ENCODE peak calls at places on chromosomes 6 and 20, in ten cellular contexts. O, U, Y, L, N, Z, I, F, G and C are unnamed samples.

GRCh38 chr20:36217226-36217625 is 19.1 kb upstream of the AAR2 start:
- DNase-seq in O (no peak), U (no peak), Y (no peak), L (no peak), N (no peak), Z (no peak), I (no peak), F (no peak), G (no peak), C (peak)

GRCh38 chr20:52200870-52201269 is 9.3 kb upstream of the ZFP64 start:
- DNase-seq in O (no peak), U (no peak), Y (no peak), L (no peak), N (no peak), Z (no peak), I (no peak), F (no peak), G (no peak), C (no peak)

GRCh38 chr20:41141153-41141815 is 3.9 kb downstream of the PLCG1 start:
- DNase-seq in O (no peak), U (no peak), Y (no peak), L (peak), N (no peak), Z (no peak), I (peak), F (no peak), G (no peak), C (peak)

GRCh38 chr6:15283986-15284361 is 38.1 kb downstream of the JARID2 start:
- DNase-seq in O (no peak), U (no peak), Y (no peak), L (no peak), N (no peak), Z (no peak), I (peak), F (no peak), G (no peak), C (no peak)

GRCh38 chr6:159095561-159096095 is 50.8 kb upstream of the TAGAP start:
- DNase-seq in O (no peak), U (no peak), Y (no peak), L (no peak), N (no peak), Z (no peak), I (no peak), F (no peak), G (no peak), C (no peak)

GRCh38 chr6:35754452-35755321 is 17.9 kb downstream of the ARMC12 start:
- DNase-seq in O (no peak), U (peak), Y (no peak), L (no peak), N (no peak), Z (no peak), I (peak), F (no peak), G (no peak), C (no peak)

GRCh38 chr6:9020001-9020400 is 584.7 kb upstream of the SLC35B3 start:
- DNase-seq in O (no peak), U (no peak), Y (no peak), L (no peak), N (no peak), Z (no peak), I (no peak), F (no peak), G (no peak), C (no peak)

GRCh38 chr20:64139200-64140081 is 24.8 kb upstream of the MYT1 start:
- DNase-seq in O (no peak), U (no peak), Y (no peak), L (peak), N (no peak), Z (no peak), I (no peak), F (no peak), G (peak), C (peak)

GRCh38 chr6:6331393-6331792 is 10.9 kb upstream of the F13A1 start:
- DNase-seq in O (no peak), U (no peak), Y (no peak), L (no peak), N (peak), Z (no peak), I (no peak), F (no peak), G (no peak), C (no peak)

GRCh38 chr6:119160911-119161310 is 82.4 kb upstream of the FAM184A start:
- DNase-seq in O (no peak), U (no peak), Y (no peak), L (no peak), N (no peak), Z (no peak), I (no peak), F (no peak), G (no peak), C (no peak)

GRCh38 chr6:14786455-14786854 is 459.4 kb upstream of the JARID2 start:
- DNase-seq in O (no peak), U (no peak), Y (no peak), L (no peak), N (no peak), Z (no peak), I (no peak), F (no peak), G (no peak), C (no peak)

GRCh38 chr6:31791324-31792089 is 4.0 kb downstream of the VARS1 start:
- DNase-seq in O (no peak), U (peak), Y (no peak), L (no peak), N (peak), Z (peak), I (peak), F (peak), G (peak), C (no peak)

GRCh38 chr20:7908905-7909304 is 31.4 kb downstream of the HAO1 start:
- DNase-seq in O (no peak), U (no peak), Y (no peak), L (no peak), N (no peak), Z (no peak), I (no peak), F (no peak), G (no peak), C (no peak)

GRCh38 chr6:142500265-142500786 is 198.5 kb downstream of the ADGRG6 start:
- DNase-seq in O (no peak), U (no peak), Y (no peak), L (no peak), N (no peak), Z (no peak), I (no peak), F (no peak), G (no peak), C (no peak)

GRCh38 chr6:127481628-127482027 is 22.4 kb upstream of the KIAA0408 start:
- DNase-seq in O (no peak), U (no peak), Y (no peak), L (no peak), N (no peak), Z (no peak), I (peak), F (no peak), G (no peak), C (no peak)

GRCh38 chr6:94050515-94050914 is 631.2 kb upstream of the EPHA7 start:
- DNase-seq in O (no peak), U (no peak), Y (no peak), L (no peak), N (no peak), Z (no peak), I (no peak), F (no peak), G (no peak), C (no peak)

GRCh38 chr6:115838763-115839401 is 221.8 kb downstream of the FRK start:
- DNase-seq in O (no peak), U (peak), Y (no peak), L (no peak), N (peak), Z (no peak), I (peak), F (peak), G (peak), C (no peak)

GRCh38 chr6:143059616-143060353 is 904 bp upstream of the AIG1 start:
- DNase-seq in O (no peak), U (no peak), Y (no peak), L (no peak), N (peak), Z (peak), I (peak), F (no peak), G (no peak), C (peak)

GRCh38 chr6:2353412-2354137 is 108.2 kb upstream of the GMDS start:
- DNase-seq in O (no peak), U (peak), Y (peak), L (peak), N (peak), Z (peak), I (peak), F (peak), G (peak), C (no peak)

GRCh38 chr6:141026504-141026903 is 1106.2 kb upstream of the GJE1 start:
- DNase-seq in O (no peak), U (no peak), Y (no peak), L (no peak), N (no peak), Z (no peak), I (no peak), F (no peak), G (no peak), C (no peak)

GRCh38 chr6:170296423-170296745 is 5.5 kb upstream of the DLL1 start:
- DNase-seq in O (peak), U (no peak), Y (no peak), L (no peak), N (no peak), Z (no peak), I (no peak), F (no peak), G (no peak), C (no peak)

GRCh38 chr6:71544028-71544427 is 255.4 kb downstream of the OGFRL1 start:
- DNase-seq in O (no peak), U (no peak), Y (no peak), L (no peak), N (no peak), Z (no peak), I (peak), F (no peak), G (no peak), C (no peak)

GRCh38 chr6:84539122-84539856 is 225.1 kb downstream of the TBX18 start:
- DNase-seq in O (no peak), U (no peak), Y (no peak), L (no peak), N (no peak), Z (no peak), I (no peak), F (no peak), G (no peak), C (no peak)

GRCh38 chr6:137497722-137498463 is 3.7 kb upstream of the OLIG3 start:
- DNase-seq in O (no peak), U (no peak), Y (no peak), L (no peak), N (peak), Z (peak), I (no peak), F (no peak), G (peak), C (no peak)

GRCh38 chr6:21220271-21220987 is 373.1 kb upstream of the SOX4 start:
- DNase-seq in O (no peak), U (no peak), Y (no peak), L (no peak), N (no peak), Z (no peak), I (no peak), F (no peak), G (no peak), C (no peak)

GRCh38 chr6:89471287-89471867 is 38.4 kb downstream of the ANKRD6 start:
- DNase-seq in O (no peak), U (no peak), Y (no peak), L (no peak), N (no peak), Z (no peak), I (no peak), F (no peak), G (no peak), C (no peak)

GRCh38 chr20:1803216-1804128 is 91.7 kb upstream of the SIRPA start:
- DNase-seq in O (peak), U (peak), Y (peak), L (peak), N (peak), Z (peak), I (peak), F (no peak), G (peak), C (no peak)

GRCh38 chr6:169960891-169961611 is 209.6 kb downstream of the ERMARD start:
- DNase-seq in O (no peak), U (no peak), Y (no peak), L (no peak), N (no peak), Z (no peak), I (no peak), F (no peak), G (no peak), C (no peak)

GRCh38 chr6:113649276-113649675 is 207.9 kb upstream of the MARCKS start:
- DNase-seq in O (no peak), U (no peak), Y (no peak), L (no peak), N (no peak), Z (no peak), I (no peak), F (no peak), G (no peak), C (no peak)

GRCh38 chr20:58528412-58528811 is 13.2 kb upstream of the APCDD1L start:
- DNase-seq in O (no peak), U (no peak), Y (no peak), L (no peak), N (no peak), Z (no peak), I (no peak), F (no peak), G (no peak), C (peak)

GRCh38 chr6:15608406-15608805 is 54.4 kb downstream of the DTNBP1 start:
- DNase-seq in O (no peak), U (peak), Y (no peak), L (no peak), N (no peak), Z (no peak), I (peak), F (no peak), G (no peak), C (no peak)

GRCh38 chr20:58712116-58712822 is 19.7 kb downstream of the NPEPL1 start:
- DNase-seq in O (peak), U (no peak), Y (peak), L (no peak), N (no peak), Z (no peak), I (no peak), F (no peak), G (no peak), C (peak)

GRCh38 chr20:35833271-35833670 is 61.5 kb downstream of the PHF20 start:
- DNase-seq in O (no peak), U (no peak), Y (no peak), L (no peak), N (no peak), Z (no peak), I (peak), F (no peak), G (no peak), C (no peak)

GRCh38 chr6:9842004-9842720 is 572.7 kb downstream of the TFAP2A start:
- DNase-seq in O (no peak), U (no peak), Y (no peak), L (no peak), N (no peak), Z (no peak), I (no peak), F (no peak), G (no peak), C (no peak)